ENCODE peak calls at places on chromosomes 1 and 21, in eight cellular contexts. P is activated CD8-positive, alpha-beta memory T cell treated with anti-CD3 and anti-CD28 coated beads for 24 hours; R is NCI-H1092 treated with DMSO at 0.1 percent for 48 hours; F is substantia nigra; C is activated CD8-positive, alpha-beta T cell treated with anti-CD3 and anti-CD28 coated beads for 36 hours; G is RPMI8226; S is EL; K is ACHN. Y is an unnamed sample.
A peak's percentile ranks its signal among the peaks of the same experiment; 100 is the strongest.

GRCh38 chr1:29196863-29197589 is 15.3 kb upstream of the SRSF4 start:
- DNase-seq in P (no peak), R (no peak), F (no peak), C (no peak), G (no peak), S (peak; percentile 89), K (no peak), Y (no peak)

GRCh38 chr1:68093737-68094136 is 43.3 kb upstream of the DIRAS3 start:
- DNase-seq in P (no peak), R (no peak), F (no peak), C (no peak), G (no peak), S (no peak), K (no peak), Y (no peak)

GRCh38 chr1:67723620-67724019 is 38.6 kb downstream of the GADD45A start:
- DNase-seq in P (no peak), R (no peak), F (no peak), C (peak; percentile 39), G (peak; percentile 28), S (peak; percentile 76), K (peak; percentile 18), Y (peak; percentile 45)

GRCh38 chr1:197732187-197732586 is 43.1 kb downstream of the DENND1B start:
- DNase-seq in P (no peak), R (no peak), F (no peak), C (no peak), G (no peak), S (no peak), K (no peak), Y (peak; percentile 66)

GRCh38 chr1:46820560-46821060 is 21.8 kb downstream of the CYP4B1 start:
- DNase-seq in P (no peak), R (no peak), F (no peak), C (no peak), G (peak; percentile 2), S (no peak), K (no peak), Y (no peak)

GRCh38 chr1:154943649-154944421 is 7.3 kb upstream of the PMVK start:
- DNase-seq in P (peak; percentile 75), R (peak; percentile 45), F (no peak), C (peak; percentile 59), G (peak; percentile 81), S (peak; percentile 37), K (peak; percentile 39), Y (peak; percentile 86)

GRCh38 chr1:40404670-40405462 is 31.3 kb downstream of the SMAP2 start:
- DNase-seq in P (no peak), R (peak; percentile 77), F (peak; percentile 23), C (peak; percentile 61), G (peak; percentile 67), S (peak; percentile 67), K (peak; percentile 46), Y (peak; percentile 78)

GRCh38 chr1:109263597-109264378 is 14.4 kb downstream of the CELSR2 start:
- DNase-seq in P (peak; percentile 92), R (peak; percentile 32), F (peak; percentile 68), C (peak; percentile 89), G (peak; percentile 78), S (peak; percentile 85), K (peak; percentile 89), Y (peak; percentile 88)

GRCh38 chr1:226600254-226600653 is 51.7 kb downstream of the STUM start:
- DNase-seq in P (no peak), R (no peak), F (no peak), C (no peak), G (no peak), S (no peak), K (no peak), Y (no peak)

GRCh38 chr1:151993734-151994496 is at the start of gene S100A10:
- DNase-seq in P (peak; percentile 85), R (no peak), F (no peak), C (peak; percentile 84), G (peak; percentile 54), S (peak; percentile 79), K (peak; percentile 90), Y (peak; percentile 48)

GRCh38 chr1:56803561-56804156 is 15.5 kb downstream of the FYB2 start:
- DNase-seq in P (no peak), R (peak; percentile 14), F (no peak), C (peak; percentile 22), G (peak; percentile 59), S (no peak), K (peak; percentile 44), Y (peak; percentile 75)

GRCh38 chr1:186093437-186093836 is 281.6 kb downstream of the TPR start:
- DNase-seq in P (no peak), R (no peak), F (no peak), C (no peak), G (no peak), S (peak; percentile 39), K (no peak), Y (peak; percentile 74)

GRCh38 chr1:150887018-150887417 is at the start of gene CTXND2:
- DNase-seq in P (no peak), R (no peak), F (no peak), C (no peak), G (no peak), S (peak; percentile 5), K (no peak), Y (peak; percentile 26)

GRCh38 chr1:231631717-231632116 is 5.1 kb downstream of the DISC1 start:
- DNase-seq in P (no peak), R (no peak), F (no peak), C (no peak), G (no peak), S (peak; percentile 36), K (no peak), Y (no peak)

GRCh38 chr21:32921632-32922230 is 104.0 kb upstream of the OLIG2 start:
- DNase-seq in P (peak; percentile 77), R (no peak), F (peak; percentile 9), C (peak; percentile 67), G (peak; percentile 43), S (peak; percentile 14), K (peak; percentile 34), Y (peak; percentile 61)

GRCh38 chr1:89259283-89259971 is 13.2 kb downstream of the GBP5 start:
- DNase-seq in P (peak; percentile 79), R (no peak), F (no peak), C (peak; percentile 87), G (no peak), S (no peak), K (no peak), Y (no peak)